ENCODE peak calls at places on chromosome 1, in nine cellular contexts. H is heart left ventricle, Q is pancreas, X is cardiac muscle cell, U is Peyer's patch, M is psoas muscle, O is fibroblast of lung, R is BE2C, T is lung. J is an unnamed sample.

GRCh38 chr1:198643001-198643400 is 4.2 kb downstream of the PTPRC start:
- DNase-seq in U (no peak), H (no peak), X (no peak), Q (no peak), R (no peak), O (no peak), T (no peak), M (no peak), J (no peak)

GRCh38 chr1:66166746-66167145 is 367.2 kb upstream of the SGIP1 start:
- DNase-seq in O (peak; percentile 59), X (no peak), T (no peak), H (no peak), R (no peak), Q (no peak), U (no peak), M (no peak), J (no peak)

GRCh38 chr1:62613890-62614289 is 16.6 kb downstream of the ANGPTL3 start:
- DNase-seq in R (no peak), X (no peak), O (peak; percentile 48), U (no peak), Q (no peak), M (no peak), H (no peak), T (no peak), J (no peak)

GRCh38 chr1:32651461-32652073 is 559 bp downstream of the RBBP4 start:
- DNase-seq in M (no peak), R (no peak), T (no peak), U (no peak), O (no peak), X (no peak), Q (no peak), H (no peak), J (peak; percentile 69)

GRCh38 chr1:3742439-3743298 is 9.6 kb upstream of the CCDC27 start:
- DNase-seq in U (no peak), X (no peak), Q (no peak), T (no peak), R (no peak), H (no peak), O (no peak), M (peak; percentile 36), J (no peak)

GRCh38 chr1:232591344-232591743 is 38.6 kb downstream of the SIPA1L2 start:
- DNase-seq in Q (no peak), O (no peak), X (no peak), H (no peak), U (no peak), M (no peak), R (no peak), T (no peak), J (peak; percentile 38)

GRCh38 chr1:164188507-164188906 is 370.5 kb upstream of the PBX1 start:
- DNase-seq in H (no peak), R (no peak), U (no peak), M (no peak), X (no peak), O (no peak), T (no peak), Q (peak; percentile 56), J (no peak)

GRCh38 chr1:231940721-231941120 is 314.1 kb downstream of the DISC1 start:
- DNase-seq in M (no peak), R (no peak), Q (no peak), U (no peak), H (no peak), X (no peak), T (no peak), O (no peak), J (no peak)

GRCh38 chr1:35202048-35202719 is 9.2 kb upstream of the SFPQ start:
- DNase-seq in M (peak; percentile 62), O (peak; percentile 76), U (peak; percentile 88), R (peak; percentile 63), H (peak; percentile 69), Q (peak; percentile 52), T (peak; percentile 74), X (peak; percentile 89), J (peak; percentile 89)

GRCh38 chr1:10662824-10663667 is 133.4 kb downstream of the CASZ1 start:
- DNase-seq in T (no peak), H (no peak), U (no peak), Q (no peak), O (no peak), R (no peak), X (no peak), M (no peak), J (no peak)

GRCh38 chr1:26789953-26790352 is 2.2 kb downstream of the PIGV start:
- DNase-seq in R (no peak), Q (no peak), M (no peak), X (no peak), O (no peak), T (no peak), U (no peak), H (no peak), J (no peak)
- H3K4me1 ChIP-seq in R (peaks cover 7% of the 10 kb centered on the region), Q (peaks cover 24% of the 10 kb centered on the region), M (peaks cover 34% of the 10 kb centered on the region), X (peaks cover 18% of the 10 kb centered on the region), O (peaks cover 25% of the 10 kb centered on the region), T (peaks cover 16% of the 10 kb centered on the region), U (peaks cover 11% of the 10 kb centered on the region), H (peaks cover 16% of the 10 kb centered on the region), J (peaks cover 59% of the 10 kb centered on the region)

GRCh38 chr1:205998457-205999241 is 4.5 kb downstream of the RAB7B start:
- DNase-seq in T (no peak), X (peak; percentile 89), R (no peak), M (peak; percentile 68), H (no peak), O (no peak), Q (peak; percentile 5), U (peak; percentile 36), J (no peak)

GRCh38 chr1:206000641-206001339 is 2.4 kb downstream of the RAB7B start:
- DNase-seq in X (no peak), U (no peak), T (no peak), M (no peak), O (peak; percentile 81), Q (peak; percentile 12), R (no peak), H (no peak), J (no peak)

GRCh38 chr1:206002833-206003532 is at the start of gene RAB7B:
- DNase-seq in H (peak; percentile 73), U (peak; percentile 62), X (peak; percentile 35), O (peak; percentile 76), M (peak; percentile 65), T (peak; percentile 72), Q (peak; percentile 46), R (no peak), J (no peak)

GRCh38 chr1:206002160-206002559 is 1.0 kb downstream of the RAB7B start:
- DNase-seq in R (no peak), H (no peak), X (no peak), T (no peak), Q (peak; percentile 11), M (no peak), O (no peak), U (no peak), J (no peak)

DNA sequence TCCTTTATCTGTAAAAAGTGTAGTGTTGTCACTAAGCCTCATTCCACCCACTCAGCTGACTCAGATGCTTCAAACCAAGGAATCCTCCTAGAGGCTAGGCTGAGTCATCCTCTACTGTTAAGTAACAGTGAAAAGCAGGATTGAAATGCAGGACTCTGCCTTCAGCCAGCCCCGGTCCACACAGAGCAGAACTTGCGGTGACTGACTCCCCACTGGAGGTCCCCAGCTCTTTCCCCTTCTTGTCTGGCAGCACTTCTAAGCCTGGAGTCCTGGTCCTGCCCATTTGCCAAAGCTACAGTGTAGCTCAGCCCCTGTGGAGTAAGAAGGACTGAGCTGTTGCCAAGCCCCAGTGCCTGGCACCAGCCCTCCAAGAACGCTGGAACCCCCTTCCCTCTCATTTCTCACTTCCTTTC is 1.7 kb downstream of the RAB7B start:
- DNase-seq in U (no peak), Q (peak; percentile 25), X (no peak), R (no peak), T (peak; percentile 60), O (peak; percentile 99), M (no peak), H (no peak), J (no peak)
- TF ChIP-seq CTCF in U (no peak), Q (no peak), X (no peak), R (no peak), T (no peak), O (no peak), M (no peak), H (no peak), J (no peak)

GRCh38 chr1:154963643-154964042 is 2.1 kb upstream of the PYGO2 start:
- DNase-seq in R (no peak), O (no peak), T (no peak), U (no peak), H (no peak), M (peak; percentile 33), Q (no peak), X (no peak), J (no peak)
- H3K4me3 ChIP-seq in R (no peak overlapping the region), O (no peak overlapping the region), T (no peak overlapping the region), U (no peak overlapping the region), H (no peak overlapping the region), M (peak overlapping the region; percentile 76), Q (no peak overlapping the region), X (no peak overlapping the region), J (no peak overlapping the region)

GRCh38 chr1:55702064-55702463 is 486.9 kb upstream of the USP24 start:
- DNase-seq in X (peak; percentile 21), U (no peak), T (no peak), H (no peak), R (no peak), Q (no peak), O (no peak), M (no peak), J (peak; percentile 18)

GRCh38 chr1:55700359-55701130 is 485.4 kb upstream of the USP24 start:
- DNase-seq in H (no peak), Q (no peak), M (no peak), T (no peak), R (no peak), O (peak; percentile 74), X (no peak), U (no peak), J (no peak)

GRCh38 chr1:55696891-55697290 is 481.7 kb upstream of the USP24 start:
- DNase-seq in M (no peak), U (no peak), Q (no peak), T (no peak), X (peak; percentile 63), R (no peak), H (no peak), O (no peak), J (no peak)

GRCh38 chr1:55698136-55698535 is 483.0 kb upstream of the USP24 start:
- DNase-seq in X (no peak), U (no peak), H (no peak), R (no peak), M (no peak), T (no peak), O (no peak), Q (no peak), J (no peak)

DNA sequence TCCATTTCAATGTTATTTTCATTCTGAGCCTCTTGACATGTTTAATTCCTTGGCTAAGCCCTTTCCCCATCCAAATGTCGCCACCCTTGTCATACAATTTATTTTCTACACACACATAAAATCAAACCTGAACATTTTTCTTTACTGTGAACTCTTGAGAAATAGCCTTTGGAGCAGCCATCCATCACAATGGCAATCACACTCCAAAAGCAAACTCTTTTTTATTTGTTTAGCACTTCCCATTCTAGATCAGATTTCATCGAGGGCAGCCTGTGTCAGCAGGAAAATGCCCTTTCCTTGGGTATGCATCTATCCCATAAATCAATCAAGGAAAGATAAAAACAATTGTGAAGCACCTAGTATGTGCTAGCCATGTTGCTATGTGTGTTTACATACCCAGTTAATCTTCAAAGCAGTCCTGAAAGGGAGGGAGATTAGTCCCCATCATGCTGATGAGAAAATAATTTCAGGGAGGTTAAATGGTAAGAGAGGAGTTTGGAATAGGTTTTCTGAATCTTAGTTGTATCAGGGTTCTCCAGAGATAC is 484.1 kb upstream of the USP24 start:
- DNase-seq in M (no peak), T (no peak), U (no peak), X (no peak), H (no peak), Q (no peak), R (no peak), O (no peak), J (no peak)
- H3K4me1 ChIP-seq in M (peaks cover 25% of the 10 kb centered on the region), T (no peaks in the 10 kb centered on the region), U (no peaks in the 10 kb centered on the region), X (peaks cover 28% of the 10 kb centered on the region), H (peaks cover 4% of the 10 kb centered on the region), Q (peaks cover 12% of the 10 kb centered on the region), R (no peaks in the 10 kb centered on the region), O (peaks cover 32% of the 10 kb centered on the region), J (no peaks in the 10 kb centered on the region)

J was measured in OCI-LY7.